ENCODE peak calls at places on chromosomes 4 and X, in nine cellular contexts. D is uterus, K is H54, W is ovary, V is adrenal gland, N is body of pancreas, L is HCT116, R is tibial nerve, H is HepG2. J is an unnamed sample.

GRCh38 chr4:121706595-121707021 is 9.8 kb upstream of the ANXA5 start:
- DNase-seq in D (no peak), K (no peak), W (no peak), V (no peak), N (no peak), L (no peak), R (no peak), H (no peak), J (no peak)

GRCh38 chrX:137032841-137033773 is 688 bp downstream of the GPR101 start:
- DNase-seq in D (no peak), K (no peak), W (no peak), V (no peak), N (no peak), L (no peak), R (no peak), H (no peak), J (no peak)

GRCh38 chr4:26110493-26110892 is 196.5 kb downstream of the SMIM20 start:
- DNase-seq in D (no peak), K (no peak), W (no peak), V (no peak), N (no peak), L (no peak), R (no peak), H (no peak), J (no peak)

GRCh38 chr4:77052352-77052751 is 23.4 kb downstream of the CCNI start:
- DNase-seq in D (peak), K (no peak), W (peak), V (no peak), N (peak), L (peak), R (no peak), H (peak), J (no peak)

GRCh38 chrX:140362861-140363260 is 142.0 kb downstream of the SOX3 start:
- DNase-seq in D (no peak), K (no peak), W (no peak), V (no peak), N (no peak), L (no peak), R (no peak), H (no peak), J (no peak)

GRCh38 chr4:77193511-77194236 is 36.7 kb downstream of the CCNG2 start:
- DNase-seq in D (no peak), K (no peak), W (no peak), V (peak), N (peak), L (no peak), R (peak), H (no peak), J (no peak)

GRCh38 chrX:47361538-47362511 is 8.6 kb upstream of the ZNF157 start:
- DNase-seq in D (peak), K (peak), W (peak), V (peak), N (peak), L (peak), R (peak), H (peak), J (peak)

GRCh38 chr4:128517096-128517738 is 229.6 kb upstream of the PGRMC2 start:
- DNase-seq in D (no peak), K (no peak), W (no peak), V (no peak), N (no peak), L (no peak), R (no peak), H (no peak), J (no peak)

GRCh38 chrX:40552768-40553167 is 28.0 kb upstream of the ATP6AP2 start:
- DNase-seq in D (no peak), K (no peak), W (no peak), V (no peak), N (no peak), L (no peak), R (no peak), H (no peak), J (no peak)

GRCh38 chr4:1235381-1236102 is 13.4 kb downstream of the CTBP1 start:
- DNase-seq in D (peak), K (no peak), W (peak), V (no peak), N (no peak), L (no peak), R (no peak), H (no peak), J (no peak)

GRCh38 chrX:13694359-13694758 is 5.4 kb downstream of the RAB9A start:
- DNase-seq in D (no peak), K (no peak), W (no peak), V (no peak), N (no peak), L (no peak), R (no peak), H (no peak), J (no peak)

GRCh38 chrX:40152173-40152705 is 54.5 kb upstream of the BCOR start:
- DNase-seq in D (no peak), K (no peak), W (no peak), V (no peak), N (no peak), L (no peak), R (no peak), H (no peak), J (peak)

GRCh38 chrX:120761810-120762209 is 113.9 kb downstream of the CT47B1 start:
- DNase-seq in D (no peak), K (no peak), W (no peak), V (no peak), N (peak), L (no peak), R (no peak), H (peak), J (no peak)

GRCh38 chr4:85928775-85929585 is 430.9 kb downstream of the MAPK10 start:
- DNase-seq in D (no peak), K (no peak), W (no peak), V (no peak), N (peak), L (no peak), R (no peak), H (peak), J (no peak)

GRCh38 chrX:108245462-108245861 is 153.9 kb downstream of the ATG4A start:
- DNase-seq in D (no peak), K (no peak), W (no peak), V (no peak), N (no peak), L (no peak), R (no peak), H (no peak), J (no peak)

GRCh38 chr4:184215709-184216328 is 1.9 kb downstream of the ENPP6 start:
- DNase-seq in D (no peak), K (no peak), W (no peak), V (no peak), N (no peak), L (no peak), R (no peak), H (no peak), J (no peak)
- TF ChIP-seq POLR2A in D (no peak), K (no peak), W (no peak), V (no peak), N (no peak), L (no peak), R (no peak), H (no peak), J (no peak)

DNA sequence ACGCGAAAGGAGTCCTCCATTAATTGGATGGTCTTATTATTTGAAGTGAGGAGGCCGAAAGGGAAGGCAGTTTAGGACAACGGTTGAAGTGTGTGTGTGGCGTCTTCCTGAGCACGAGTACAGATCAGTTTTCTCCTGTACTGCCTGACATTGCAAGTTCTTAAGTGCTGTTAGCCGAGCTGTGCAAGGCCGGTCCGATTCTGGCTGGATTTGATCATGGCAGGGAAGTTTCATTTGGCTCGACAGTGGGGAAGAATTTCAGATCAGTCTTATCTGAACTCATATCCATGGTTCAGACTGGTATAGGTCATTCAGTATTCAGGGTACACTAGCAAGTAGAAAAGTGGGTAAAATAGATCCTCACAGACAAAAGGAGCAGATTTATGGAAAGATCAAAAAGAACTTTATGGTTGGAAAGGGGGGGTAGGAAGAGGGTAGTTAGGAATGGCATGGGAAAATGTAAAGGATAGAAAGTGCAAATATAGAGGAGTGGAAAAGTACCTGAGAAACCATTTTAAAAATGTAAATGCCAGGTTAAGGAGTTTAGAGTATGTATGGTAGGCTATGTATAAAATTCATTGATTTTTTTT is 689 bp downstream of the THAP9 start:
- DNase-seq in D (no peak), K (no peak), W (no peak), V (no peak), N (no peak), L (no peak), R (no peak), H (no peak), J (no peak)
- TF ChIP-seq POLR2A in D (no peak), K (peak), W (no peak), V (peak), N (no peak), L (peak), R (no peak), H (no peak), J (no peak)

DNA sequence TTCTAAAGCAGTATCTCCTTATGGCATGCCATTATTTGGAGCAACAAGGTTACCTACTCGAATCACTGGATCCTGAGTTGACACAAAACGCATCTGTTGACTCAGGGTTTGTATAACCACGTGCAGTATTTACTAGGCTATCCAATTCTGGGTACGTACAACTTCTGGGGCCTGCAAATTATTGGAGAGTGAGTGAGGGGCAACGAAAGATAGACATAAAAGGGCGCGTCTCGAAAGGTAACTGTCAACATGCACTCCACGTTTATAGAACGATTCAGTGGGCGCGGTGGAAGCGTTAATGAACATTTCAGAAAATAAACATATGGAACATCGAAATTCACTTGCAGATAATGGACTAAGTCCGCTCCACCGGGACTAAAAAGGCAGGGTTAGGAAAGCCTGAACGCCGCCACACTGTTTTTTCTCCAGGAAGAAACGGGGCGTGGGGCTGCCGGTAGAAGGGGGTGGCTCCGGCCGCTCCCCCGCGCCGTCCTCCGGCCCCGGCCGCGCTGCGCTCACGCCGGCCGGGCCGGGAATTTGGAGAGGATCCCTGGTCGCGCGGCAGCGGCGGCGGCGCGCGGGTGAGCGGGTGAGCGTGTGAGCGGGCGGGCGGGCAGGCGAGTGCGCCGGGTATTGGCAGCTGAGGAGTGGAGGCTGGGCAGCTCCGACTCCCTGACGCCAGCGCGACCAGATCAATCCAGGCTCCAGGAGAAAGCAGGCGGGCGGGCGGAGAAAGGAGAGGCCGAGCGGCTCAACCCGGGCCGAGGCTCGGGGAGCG is at the start of gene SMAD1:
- DNase-seq in D (peak), K (peak), W (peak), V (peak), N (peak), L (peak), R (peak), H (peak), J (peak)
- TF ChIP-seq POLR2A in D (peak), K (peak), W (peak), V (peak), N (peak), L (no peak), R (peak), H (peak), J (peak)

GRCh38 chr4:38664704-38665401 is 854 bp downstream of the KLF3 start:
- DNase-seq in D (peak), K (no peak), W (peak), V (peak), N (peak), L (no peak), R (peak), H (peak), J (peak)

GRCh38 chr4:38663021-38663800 is 788 bp upstream of the KLF3 start:
- DNase-seq in D (peak), K (no peak), W (peak), V (peak), N (peak), L (no peak), R (peak), H (no peak), J (no peak)

GRCh38 chr4:38665846-38666490 is 2.0 kb downstream of the KLF3 start:
- DNase-seq in D (no peak), K (no peak), W (no peak), V (no peak), N (no peak), L (no peak), R (no peak), H (no peak), J (no peak)

GRCh38 chr4:38661371-38661770 is 2.6 kb upstream of the KLF3 start:
- DNase-seq in D (no peak), K (no peak), W (no peak), V (no peak), N (no peak), L (no peak), R (no peak), H (no peak), J (no peak)

DNA sequence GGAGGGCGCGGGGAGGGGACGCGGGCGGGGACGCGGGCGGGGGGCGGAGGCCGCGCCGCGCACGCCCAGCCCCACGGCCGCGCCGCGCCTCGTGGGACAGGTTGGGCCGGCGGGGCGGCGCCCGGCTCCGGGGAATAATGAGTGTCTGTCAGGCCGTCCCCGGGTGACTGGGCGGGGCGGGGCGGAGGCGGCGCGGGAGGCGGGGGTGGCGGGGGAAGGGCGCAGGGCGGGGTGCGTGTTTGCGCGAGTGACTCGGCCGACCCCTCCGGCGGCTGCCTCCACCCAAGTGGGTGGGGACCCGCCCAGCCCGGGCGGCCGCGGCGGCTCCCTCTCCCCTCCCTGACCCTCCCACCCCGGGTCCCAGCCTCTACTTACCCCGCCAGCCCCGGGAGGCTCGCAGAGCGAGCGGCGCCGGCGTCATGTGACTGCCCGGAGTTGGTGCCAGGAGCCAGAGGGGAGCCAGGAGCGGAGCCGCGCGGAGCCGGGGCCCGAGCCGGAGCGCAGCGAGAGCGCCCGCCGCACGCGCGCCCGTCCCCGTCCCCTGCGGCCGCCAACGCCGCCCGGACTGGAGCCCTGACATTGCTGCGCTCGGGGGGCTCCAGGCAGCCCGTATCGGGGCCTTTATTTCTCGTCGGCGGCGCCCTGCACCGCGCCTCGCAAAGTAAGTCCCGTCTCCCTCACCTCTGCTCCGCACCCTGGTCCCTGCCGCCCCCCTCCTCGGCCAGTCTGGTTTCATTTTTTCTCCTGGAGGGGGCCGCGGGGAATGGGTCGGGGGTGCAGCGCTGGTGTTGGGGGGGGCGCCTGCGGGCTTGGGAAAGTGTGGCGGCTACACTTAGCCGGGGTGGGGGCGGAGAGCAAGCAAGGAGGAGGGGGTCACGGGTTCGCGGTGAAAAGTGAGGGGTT is at the start of gene KLF3:
- DNase-seq in D (peak), K (peak), W (peak), V (peak), N (peak), L (peak), R (peak), H (peak), J (peak)
- TF ChIP-seq POLR2A in D (peak), K (peak), W (peak), V (peak), N (peak), L (no peak), R (peak), H (peak), J (peak)

DNA sequence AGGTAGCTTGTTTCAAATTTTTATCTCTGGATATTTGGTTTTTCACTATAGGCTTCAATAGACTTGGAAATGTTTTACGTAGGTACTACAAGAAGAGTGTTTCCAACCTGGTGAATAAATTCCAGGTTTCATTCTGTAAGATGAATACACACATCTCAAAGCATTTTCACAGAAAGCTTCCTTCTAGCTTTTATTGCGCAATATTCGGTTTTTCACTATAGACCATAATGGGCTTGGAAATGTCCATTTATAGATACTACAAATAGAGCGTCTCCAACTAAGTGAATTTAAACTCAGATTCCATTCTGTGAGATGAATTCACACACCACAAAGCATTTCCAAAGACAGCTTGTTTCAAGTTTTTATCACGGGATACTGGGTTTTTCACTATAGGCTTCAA is 857.7 kb upstream of the HS3ST1 start:
- DNase-seq in D (no peak), K (no peak), W (no peak), V (no peak), N (no peak), L (no peak), R (no peak), H (no peak), J (no peak)
- TF ChIP-seq POLR2A in D (no peak), K (no peak), W (no peak), V (no peak), N (no peak), L (no peak), R (no peak), H (no peak), J (no peak)

GRCh38 chrX:71534773-71535544 is 2.1 kb downstream of the OGT start:
- DNase-seq in D (no peak), K (no peak), W (no peak), V (no peak), N (no peak), L (no peak), R (no peak), H (peak), J (no peak)

GRCh38 chrX:71533850-71534515 is 1.1 kb downstream of the OGT start:
- DNase-seq in D (peak), K (no peak), W (peak), V (peak), N (peak), L (no peak), R (peak), H (peak), J (peak)

GRCh38 chrX:71533514-71533849 is 578 bp downstream of the OGT start:
- DNase-seq in D (no peak), K (no peak), W (no peak), V (no peak), N (no peak), L (no peak), R (no peak), H (no peak), J (no peak)

GRCh38 chrX:71532078-71532752 is 689 bp upstream of the OGT start:
- DNase-seq in D (no peak), K (no peak), W (no peak), V (peak), N (peak), L (no peak), R (no peak), H (no peak), J (no peak)

GRCh38 chrX:71532753-71533425 is at the start of gene OGT:
- DNase-seq in D (peak), K (peak), W (peak), V (peak), N (peak), L (peak), R (peak), H (peak), J (peak)
- TF ChIP-seq POLR2A in D (peak), K (peak), W (peak), V (peak), N (peak), L (peak), R (peak), H (peak), J (peak)

GRCh38 chr4:78551420-78552351 is at the start of gene ANXA3:
- DNase-seq in D (no peak), K (no peak), W (no peak), V (no peak), N (peak), L (no peak), R (no peak), H (no peak), J (peak)
- TF ChIP-seq POLR2A in D (no peak), K (no peak), W (no peak), V (no peak), N (peak), L (no peak), R (peak), H (no peak), J (peak)